ENCODE peak calls at places on chromosomes 6 and 20, in nine cellular contexts. One of them, this sample, is unnamed.
A peak's percentile ranks its signal among the peaks of the same experiment; 100 is the strongest.

GRCh38 chr6:49787176-49787575 is at the start of gene PGK2:
- DNase-seq in HFF-Myc: no peak
- DNase-seq in chondrocyte: no peak
- DNase-seq in HCT116: peak; percentile 29
- DNase-seq in GM20000: no peak
- DNase-seq in heart left ventricle: no peak
- DNase-seq in fibroblast of lung: no peak
- DNase-seq in uterus: no peak
- DNase-seq in bronchial epithelial cell: no peak
- DNase-seq in this sample: no peak

GRCh38 chr6:166757226-166758135 is 130.4 kb upstream of the RPS6KA2 start:
- DNase-seq in HFF-Myc: peak; percentile 12
- DNase-seq in chondrocyte: no peak
- DNase-seq in HCT116: no peak
- DNase-seq in GM20000: no peak
- DNase-seq in heart left ventricle: no peak
- DNase-seq in fibroblast of lung: peak; percentile 65
- DNase-seq in uterus: no peak
- DNase-seq in bronchial epithelial cell: peak; percentile 71
- DNase-seq in this sample: no peak

GRCh38 chr6:141131616-141132015 is 1001.1 kb upstream of the GJE1 start:
- DNase-seq in HFF-Myc: no peak
- DNase-seq in chondrocyte: no peak
- DNase-seq in HCT116: no peak
- DNase-seq in GM20000: no peak
- DNase-seq in heart left ventricle: no peak
- DNase-seq in fibroblast of lung: no peak
- DNase-seq in uterus: no peak
- DNase-seq in bronchial epithelial cell: no peak
- DNase-seq in this sample: no peak

GRCh38 chr6:117595099-117595923 is 7.0 kb downstream of the GOPC start:
- DNase-seq in HFF-Myc: no peak
- DNase-seq in chondrocyte: no peak
- DNase-seq in HCT116: no peak
- DNase-seq in GM20000: no peak
- DNase-seq in heart left ventricle: no peak
- DNase-seq in fibroblast of lung: no peak
- DNase-seq in uterus: no peak
- DNase-seq in bronchial epithelial cell: no peak
- DNase-seq in this sample: no peak

GRCh38 chr6:16007146-16007545 is 121.7 kb upstream of the MYLIP start:
- DNase-seq in HFF-Myc: no peak
- DNase-seq in chondrocyte: no peak
- DNase-seq in HCT116: no peak
- DNase-seq in GM20000: no peak
- DNase-seq in heart left ventricle: no peak
- DNase-seq in fibroblast of lung: no peak
- DNase-seq in uterus: no peak
- DNase-seq in bronchial epithelial cell: no peak
- DNase-seq in this sample: no peak

GRCh38 chr6:153058909-153059308 is 56.4 kb upstream of the MTRF1L start:
- DNase-seq in HFF-Myc: no peak
- DNase-seq in chondrocyte: no peak
- DNase-seq in HCT116: no peak
- DNase-seq in GM20000: no peak
- DNase-seq in heart left ventricle: no peak
- DNase-seq in fibroblast of lung: peak; percentile 46
- DNase-seq in uterus: no peak
- DNase-seq in bronchial epithelial cell: no peak
- DNase-seq in this sample: no peak

GRCh38 chr6:3251462-3252314 is 7.1 kb upstream of the PSMG4 start:
- DNase-seq in HFF-Myc: peak; percentile 63
- DNase-seq in chondrocyte: no peak
- DNase-seq in HCT116: peak; percentile 66
- DNase-seq in GM20000: peak; percentile 91
- DNase-seq in heart left ventricle: peak; percentile 90
- DNase-seq in fibroblast of lung: peak; percentile 83
- DNase-seq in uterus: peak; percentile 81
- DNase-seq in bronchial epithelial cell: peak; percentile 65
- DNase-seq in this sample: peak; percentile 80

GRCh38 chr6:32439708-32440214 is at the start of gene HLA-DRA:
- DNase-seq in HFF-Myc: peak; percentile 20
- DNase-seq in chondrocyte: no peak
- DNase-seq in HCT116: peak; percentile 72
- DNase-seq in GM20000: peak; percentile 81
- DNase-seq in heart left ventricle: no peak
- DNase-seq in fibroblast of lung: peak; percentile 48
- DNase-seq in uterus: peak; percentile 13
- DNase-seq in bronchial epithelial cell: peak; percentile 67
- DNase-seq in this sample: no peak

GRCh38 chr20:53606364-53606985 is 12.8 kb upstream of the ZNF217 start:
- DNase-seq in HFF-Myc: no peak
- DNase-seq in chondrocyte: no peak
- DNase-seq in HCT116: no peak
- DNase-seq in GM20000: no peak
- DNase-seq in heart left ventricle: no peak
- DNase-seq in fibroblast of lung: peak; percentile 92
- DNase-seq in uterus: no peak
- DNase-seq in bronchial epithelial cell: no peak
- DNase-seq in this sample: no peak

GRCh38 chr6:111267764-111268333 is 180.5 kb downstream of the SLC16A10 start:
- DNase-seq in HFF-Myc: no peak
- DNase-seq in chondrocyte: no peak
- DNase-seq in HCT116: no peak
- DNase-seq in GM20000: no peak
- DNase-seq in heart left ventricle: no peak
- DNase-seq in fibroblast of lung: no peak
- DNase-seq in uterus: no peak
- DNase-seq in bronchial epithelial cell: no peak
- DNase-seq in this sample: no peak

GRCh38 chr6:33073431-33073871 is at the start of gene HLA-DPA1:
- DNase-seq in HFF-Myc: no peak
- DNase-seq in chondrocyte: no peak
- DNase-seq in HCT116: peak; percentile 8
- DNase-seq in GM20000: peak; percentile 89
- DNase-seq in heart left ventricle: no peak
- DNase-seq in fibroblast of lung: no peak
- DNase-seq in uterus: peak; percentile 41
- DNase-seq in bronchial epithelial cell: peak; percentile 27
- DNase-seq in this sample: no peak

GRCh38 chr6:116398366-116399005 is 27.7 kb downstream of the DSE start:
- DNase-seq in HFF-Myc: no peak
- DNase-seq in chondrocyte: no peak
- DNase-seq in HCT116: no peak
- DNase-seq in GM20000: no peak
- DNase-seq in heart left ventricle: no peak
- DNase-seq in fibroblast of lung: peak; percentile 64
- DNase-seq in uterus: no peak
- DNase-seq in bronchial epithelial cell: peak; percentile 64
- DNase-seq in this sample: no peak

GRCh38 chr6:132687306-132687705 is 26.5 kb downstream of the VNN1 start:
- DNase-seq in HFF-Myc: no peak
- DNase-seq in chondrocyte: no peak
- DNase-seq in HCT116: peak; percentile 4
- DNase-seq in GM20000: no peak
- DNase-seq in heart left ventricle: no peak
- DNase-seq in fibroblast of lung: no peak
- DNase-seq in uterus: no peak
- DNase-seq in bronchial epithelial cell: peak; percentile 89
- DNase-seq in this sample: no peak

GRCh38 chr20:63377256-63378114 is 16.3 kb upstream of the CHRNA4 start:
- DNase-seq in HFF-Myc: no peak
- DNase-seq in chondrocyte: no peak
- DNase-seq in HCT116: no peak
- DNase-seq in GM20000: no peak
- DNase-seq in heart left ventricle: no peak
- DNase-seq in fibroblast of lung: peak; percentile 5
- DNase-seq in uterus: no peak
- DNase-seq in bronchial epithelial cell: no peak
- DNase-seq in this sample: no peak

GRCh38 chr20:63978319-63979220 is 872 bp downstream of the SAMD10 start:
- DNase-seq in HFF-Myc: no peak
- DNase-seq in chondrocyte: no peak
- DNase-seq in HCT116: no peak
- DNase-seq in GM20000: peak; percentile 86
- DNase-seq in heart left ventricle: peak; percentile 88
- DNase-seq in fibroblast of lung: no peak
- DNase-seq in uterus: peak; percentile 41
- DNase-seq in bronchial epithelial cell: peak; percentile 57
- DNase-seq in this sample: peak; percentile 84

GRCh38 chr20:25304025-25304549 is 56.2 kb downstream of the PYGB start:
- DNase-seq in HFF-Myc: no peak
- DNase-seq in chondrocyte: no peak
- DNase-seq in HCT116: no peak
- DNase-seq in GM20000: no peak
- DNase-seq in heart left ventricle: no peak
- DNase-seq in fibroblast of lung: no peak
- DNase-seq in uterus: no peak
- DNase-seq in bronchial epithelial cell: no peak
- DNase-seq in this sample: no peak

GRCh38 chr20:3889489-3890409 is 562 bp downstream of the PANK2 start:
- DNase-seq in HFF-Myc: no peak
- DNase-seq in chondrocyte: no peak
- DNase-seq in HCT116: no peak
- DNase-seq in GM20000: peak; percentile 62
- DNase-seq in heart left ventricle: peak; percentile 77
- DNase-seq in fibroblast of lung: no peak
- DNase-seq in uterus: peak; percentile 43
- DNase-seq in bronchial epithelial cell: peak; percentile 27
- DNase-seq in this sample: peak; percentile 35

GRCh38 chr6:148367418-148368024 is 24.9 kb downstream of the SASH1 start:
- DNase-seq in HFF-Myc: peak; percentile 69
- DNase-seq in chondrocyte: no peak
- DNase-seq in HCT116: no peak
- DNase-seq in GM20000: no peak
- DNase-seq in heart left ventricle: peak; percentile 72
- DNase-seq in fibroblast of lung: peak; percentile 75
- DNase-seq in uterus: peak; percentile 70
- DNase-seq in bronchial epithelial cell: peak; percentile 53
- DNase-seq in this sample: no peak

GRCh38 chr20:19019734-19020364 is 192.6 kb upstream of the SLC24A3 start:
- DNase-seq in HFF-Myc: no peak
- DNase-seq in chondrocyte: no peak
- DNase-seq in HCT116: no peak
- DNase-seq in GM20000: no peak
- DNase-seq in heart left ventricle: no peak
- DNase-seq in fibroblast of lung: no peak
- DNase-seq in uterus: no peak
- DNase-seq in bronchial epithelial cell: no peak
- DNase-seq in this sample: no peak
- TF ChIP-seq CTCF in HFF-Myc: no peak
- TF ChIP-seq CTCF in chondrocyte: no peak
- TF ChIP-seq CTCF in HCT116: peak; percentile 25
- TF ChIP-seq CTCF in GM20000: no peak
- TF ChIP-seq CTCF in heart left ventricle: no peak
- TF ChIP-seq CTCF in fibroblast of lung: no peak
- TF ChIP-seq CTCF in uterus: no peak
- TF ChIP-seq CTCF in bronchial epithelial cell: no peak
- TF ChIP-seq CTCF in this sample: no peak

GRCh38 chr6:127762284-127762683 is 138.6 kb downstream of the THEMIS start:
- DNase-seq in HFF-Myc: no peak
- DNase-seq in chondrocyte: no peak
- DNase-seq in HCT116: no peak
- DNase-seq in GM20000: no peak
- DNase-seq in heart left ventricle: no peak
- DNase-seq in fibroblast of lung: no peak
- DNase-seq in uterus: no peak
- DNase-seq in bronchial epithelial cell: no peak
- DNase-seq in this sample: no peak
- TF ChIP-seq CTCF in HFF-Myc: no peak
- TF ChIP-seq CTCF in chondrocyte: no peak
- TF ChIP-seq CTCF in HCT116: no peak
- TF ChIP-seq CTCF in GM20000: no peak
- TF ChIP-seq CTCF in heart left ventricle: no peak
- TF ChIP-seq CTCF in fibroblast of lung: no peak
- TF ChIP-seq CTCF in uterus: no peak
- TF ChIP-seq CTCF in bronchial epithelial cell: no peak
- TF ChIP-seq CTCF in this sample: no peak

DNA sequence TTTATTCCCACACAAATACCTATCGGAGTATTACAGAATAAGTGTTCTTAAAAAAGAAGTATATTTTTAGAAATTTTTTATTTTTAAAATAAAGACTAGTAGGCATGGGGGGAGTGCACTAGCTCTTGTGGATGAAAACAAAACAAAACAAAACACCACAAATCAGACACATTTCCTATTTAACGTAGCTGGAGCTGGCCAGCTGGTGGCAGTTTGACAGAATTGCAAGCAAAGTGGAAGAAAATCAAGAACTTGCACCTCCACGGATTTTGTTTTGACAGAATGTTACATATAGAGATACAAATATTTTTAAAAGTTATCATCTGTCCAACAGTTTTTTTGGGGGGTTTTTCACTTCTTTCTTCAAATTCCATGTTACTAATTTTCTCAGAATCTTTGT is 63.6 kb upstream of the SNRPB2 start:
- DNase-seq in HFF-Myc: no peak
- DNase-seq in chondrocyte: no peak
- DNase-seq in HCT116: no peak
- DNase-seq in GM20000: no peak
- DNase-seq in heart left ventricle: no peak
- DNase-seq in fibroblast of lung: no peak
- DNase-seq in uterus: no peak
- DNase-seq in bronchial epithelial cell: no peak
- DNase-seq in this sample: no peak
- TF ChIP-seq CTCF in HFF-Myc: no peak
- TF ChIP-seq CTCF in chondrocyte: peak; percentile 22
- TF ChIP-seq CTCF in HCT116: peak; percentile 35
- TF ChIP-seq CTCF in GM20000: no peak
- TF ChIP-seq CTCF in heart left ventricle: no peak
- TF ChIP-seq CTCF in fibroblast of lung: no peak
- TF ChIP-seq CTCF in uterus: no peak
- TF ChIP-seq CTCF in bronchial epithelial cell: no peak
- TF ChIP-seq CTCF in this sample: no peak

DNA sequence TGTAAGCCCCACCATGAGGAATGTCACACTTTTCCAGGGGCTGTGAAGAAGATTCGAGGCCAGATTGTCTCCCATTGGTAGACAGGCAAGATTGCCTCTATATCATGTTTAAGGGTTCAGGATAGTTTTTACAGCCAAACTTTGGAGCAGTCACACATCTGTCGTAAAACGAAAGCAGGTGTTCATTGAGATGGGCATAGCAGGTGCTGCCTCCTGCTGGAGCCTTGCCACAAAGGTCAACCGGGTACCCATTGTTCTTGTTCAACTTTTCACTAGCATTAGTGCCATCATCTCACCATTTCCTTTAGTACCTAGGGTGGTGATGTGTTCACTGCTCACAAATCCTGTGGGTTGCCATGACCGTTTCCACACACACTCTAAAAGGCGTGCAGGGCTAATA is 198.3 kb downstream of the HTR1B start:
- DNase-seq in HFF-Myc: no peak
- DNase-seq in chondrocyte: no peak
- DNase-seq in HCT116: no peak
- DNase-seq in GM20000: no peak
- DNase-seq in heart left ventricle: no peak
- DNase-seq in fibroblast of lung: no peak
- DNase-seq in uterus: no peak
- DNase-seq in bronchial epithelial cell: no peak
- DNase-seq in this sample: no peak
- TF ChIP-seq CTCF in HFF-Myc: peak; percentile 14
- TF ChIP-seq CTCF in chondrocyte: peak; percentile 10
- TF ChIP-seq CTCF in HCT116: peak; percentile 25
- TF ChIP-seq CTCF in GM20000: no peak
- TF ChIP-seq CTCF in heart left ventricle: no peak
- TF ChIP-seq CTCF in fibroblast of lung: no peak
- TF ChIP-seq CTCF in uterus: no peak
- TF ChIP-seq CTCF in bronchial epithelial cell: no peak
- TF ChIP-seq CTCF in this sample: no peak

GRCh38 chr20:56987992-56988391 is 278.4 kb downstream of the BMP7 start:
- DNase-seq in HFF-Myc: no peak
- DNase-seq in chondrocyte: no peak
- DNase-seq in HCT116: no peak
- DNase-seq in GM20000: no peak
- DNase-seq in heart left ventricle: no peak
- DNase-seq in fibroblast of lung: no peak
- DNase-seq in uterus: no peak
- DNase-seq in bronchial epithelial cell: no peak
- DNase-seq in this sample: no peak
- TF ChIP-seq CTCF in HFF-Myc: no peak
- TF ChIP-seq CTCF in chondrocyte: no peak
- TF ChIP-seq CTCF in HCT116: no peak
- TF ChIP-seq CTCF in GM20000: no peak
- TF ChIP-seq CTCF in heart left ventricle: no peak
- TF ChIP-seq CTCF in fibroblast of lung: no peak
- TF ChIP-seq CTCF in uterus: no peak
- TF ChIP-seq CTCF in bronchial epithelial cell: no peak
- TF ChIP-seq CTCF in this sample: no peak

This sample was measured in pancreas.